ENCODE peak calls at places on chromosomes 11 and 22, in four cellular contexts. One of them, this sample, is unnamed.

GRCh38 chr11:44788536-44789227 is 61.9 kb downstream of the TSPAN18 start:
- DNase-seq in SK-N-SH: no peak
- DNase-seq in stomach: no peak
- DNase-seq in A549: no peak
- DNase-seq in this sample: no peak

GRCh38 chr11:24714601-24715000 is 217.7 kb downstream of the LUZP2 start:
- DNase-seq in A549: no peak
- DNase-seq in stomach: no peak
- DNase-seq in SK-N-SH: no peak
- DNase-seq in this sample: no peak

GRCh38 chr22:47092896-47093311 is 330.5 kb downstream of the TBC1D22A start:
- DNase-seq in stomach: no peak
- DNase-seq in SK-N-SH: no peak
- DNase-seq in A549: no peak
- DNase-seq in this sample: no peak

GRCh38 chr11:118059231-118059940 is 17.5 kb upstream of the TMPRSS4 start:
- DNase-seq in stomach: no peak
- DNase-seq in SK-N-SH: no peak
- DNase-seq in A549: no peak
- DNase-seq in this sample: peak; percentile 46

GRCh38 chr22:28394711-28395110 is 284.9 kb downstream of the TTC28 start:
- DNase-seq in A549: no peak
- DNase-seq in SK-N-SH: no peak
- DNase-seq in stomach: no peak
- DNase-seq in this sample: no peak

GRCh38 chr11:30328676-30329075 is 5.8 kb downstream of the ARL14EP start:
- DNase-seq in stomach: no peak
- DNase-seq in A549: no peak
- DNase-seq in SK-N-SH: no peak
- DNase-seq in this sample: no peak

GRCh38 chr11:75204685-75205667 is 35.6 kb upstream of the TPBGL start:
- DNase-seq in stomach: peak; percentile 94
- DNase-seq in A549: peak; percentile 75
- DNase-seq in SK-N-SH: peak; percentile 88
- DNase-seq in this sample: peak; percentile 87

GRCh38 chr11:117950999-117951961 is 22.1 kb upstream of the TMPRSS13 start:
- DNase-seq in SK-N-SH: no peak
- DNase-seq in stomach: no peak
- DNase-seq in A549: no peak
- DNase-seq in this sample: no peak

GRCh38 chr11:33970984-33971466 is 79.1 kb upstream of the LMO2 start:
- DNase-seq in SK-N-SH: peak; percentile 66
- DNase-seq in stomach: peak; percentile 30
- DNase-seq in A549: peak; percentile 66
- DNase-seq in this sample: peak; percentile 68

GRCh38 chr11:118435233-118435892 is 929 bp upstream of the KMT2A start:
- DNase-seq in SK-N-SH: peak; percentile 83
- DNase-seq in stomach: peak; percentile 53
- DNase-seq in A549: peak; percentile 37
- DNase-seq in this sample: peak; percentile 72

GRCh38 chr11:33930317-33931021 is 38.6 kb upstream of the LMO2 start:
- DNase-seq in A549: no peak
- DNase-seq in SK-N-SH: no peak
- DNase-seq in stomach: no peak
- DNase-seq in this sample: no peak

GRCh38 chr22:48881326-48881980 is 946.2 kb downstream of the BRD1 start:
- DNase-seq in A549: no peak
- DNase-seq in SK-N-SH: no peak
- DNase-seq in stomach: no peak
- DNase-seq in this sample: peak; percentile 45

GRCh38 chr11:66020618-66021357 is 5.5 kb downstream of the CATSPER1 start:
- DNase-seq in A549: peak; percentile 59
- DNase-seq in stomach: peak; percentile 41
- DNase-seq in SK-N-SH: no peak
- DNase-seq in this sample: no peak

GRCh38 chr11:102762414-102762813 is 18.0 kb downstream of the MMP10 start:
- DNase-seq in stomach: no peak
- DNase-seq in A549: no peak
- DNase-seq in SK-N-SH: no peak
- DNase-seq in this sample: no peak

GRCh38 chr22:45785458-45785857 is 113.8 kb downstream of the ATXN10 start:
- DNase-seq in stomach: no peak
- DNase-seq in SK-N-SH: no peak
- DNase-seq in A549: peak; percentile 75
- DNase-seq in this sample: no peak

GRCh38 chr22:37501610-37502341 is 15.6 kb upstream of the MFNG start:
- DNase-seq in A549: peak; percentile 95
- DNase-seq in stomach: peak; percentile 91
- DNase-seq in SK-N-SH: no peak
- DNase-seq in this sample: no peak

GRCh38 chr11:88169881-88170280 is 5.4 kb downstream of the RAB38 start:
- DNase-seq in A549: no peak
- DNase-seq in SK-N-SH: no peak
- DNase-seq in stomach: no peak
- DNase-seq in this sample: no peak

GRCh38 chr22:30610299-30610698 is 3.3 kb downstream of the TCN2 start:
- DNase-seq in SK-N-SH: no peak
- DNase-seq in A549: no peak
- DNase-seq in stomach: no peak
- DNase-seq in this sample: peak; percentile 79

GRCh38 chr11:20238712-20239111 is 78.4 kb upstream of the DBX1 start:
- DNase-seq in SK-N-SH: no peak
- DNase-seq in A549: no peak
- DNase-seq in stomach: no peak
- DNase-seq in this sample: no peak

GRCh38 chr11:2348986-2349385 is 28.1 kb upstream of the CD81 start:
- DNase-seq in SK-N-SH: no peak
- DNase-seq in stomach: no peak
- DNase-seq in A549: no peak
- DNase-seq in this sample: no peak

GRCh38 chr11:123382555-123383074 is 47.5 kb upstream of the GRAMD1B start:
- DNase-seq in stomach: no peak
- DNase-seq in A549: no peak
- DNase-seq in SK-N-SH: no peak
- DNase-seq in this sample: no peak

GRCh38 chr11:110147965-110148709 is 54.9 kb downstream of the ZC3H12C start:
- DNase-seq in stomach: no peak
- DNase-seq in SK-N-SH: no peak
- DNase-seq in A549: peak; percentile 51
- DNase-seq in this sample: no peak

GRCh38 chr11:46916669-46917108 is 1.7 kb downstream of the LRP4 start:
- DNase-seq in stomach: peak; percentile 51
- DNase-seq in A549: peak; percentile 66
- DNase-seq in SK-N-SH: peak; percentile 81
- DNase-seq in this sample: peak; percentile 88

GRCh38 chr11:115208808-115209259 is 295.4 kb downstream of the CADM1 start:
- DNase-seq in A549: no peak
- DNase-seq in stomach: no peak
- DNase-seq in SK-N-SH: no peak
- DNase-seq in this sample: no peak

GRCh38 chr11:117980716-117981115 is 5.5 kb upstream of the IL10RA start:
- DNase-seq in stomach: no peak
- DNase-seq in A549: no peak
- DNase-seq in SK-N-SH: no peak
- DNase-seq in this sample: no peak

GRCh38 chr11:27107548-27107947 is 66.9 kb downstream of the BBOX1 start:
- DNase-seq in A549: no peak
- DNase-seq in SK-N-SH: no peak
- DNase-seq in stomach: no peak
- DNase-seq in this sample: no peak

GRCh38 chr11:111975076-111975806 is 38.1 kb downstream of the DIXDC1 start:
- DNase-seq in stomach: no peak
- DNase-seq in A549: peak; percentile 4
- DNase-seq in SK-N-SH: no peak
- DNase-seq in this sample: no peak

GRCh38 chr22:23772315-23773246 is at the start of gene MMP11:
- DNase-seq in SK-N-SH: peak; percentile 95
- DNase-seq in stomach: peak; percentile 67
- DNase-seq in A549: no peak
- DNase-seq in this sample: peak; percentile 83

GRCh38 chr22:44623771-44624510 is 78.1 kb upstream of the PRR5 start:
- DNase-seq in SK-N-SH: no peak
- DNase-seq in stomach: no peak
- DNase-seq in A549: peak; percentile 46
- DNase-seq in this sample: no peak

GRCh38 chr11:112292785-112293407 is 32.2 kb upstream of the PLET1 start:
- DNase-seq in stomach: peak; percentile 44
- DNase-seq in A549: peak; percentile 16
- DNase-seq in SK-N-SH: no peak
- DNase-seq in this sample: peak; percentile 70

GRCh38 chr11:64843971-64844329 is 503 bp downstream of the CDC42BPG start:
- DNase-seq in stomach: no peak
- DNase-seq in A549: no peak
- DNase-seq in SK-N-SH: no peak
- DNase-seq in this sample: no peak

GRCh38 chr11:64842851-64843841 is 1.3 kb downstream of the CDC42BPG start:
- DNase-seq in A549: peak; percentile 59
- DNase-seq in stomach: peak; percentile 82
- DNase-seq in SK-N-SH: no peak
- DNase-seq in this sample: no peak

GRCh38 chr11:64844330-64845124 is at the start of gene CDC42BPG:
- DNase-seq in stomach: peak; percentile 92
- DNase-seq in A549: peak; percentile 68
- DNase-seq in SK-N-SH: peak; percentile 93
- DNase-seq in this sample: no peak

GRCh38 chr11:64841592-64842365 is 2.7 kb downstream of the CDC42BPG start:
- DNase-seq in SK-N-SH: no peak
- DNase-seq in stomach: no peak
- DNase-seq in A549: no peak
- DNase-seq in this sample: no peak

GRCh38 chr11:64842366-64842759 is 2.1 kb downstream of the CDC42BPG start:
- DNase-seq in stomach: no peak
- DNase-seq in A549: no peak
- DNase-seq in SK-N-SH: no peak
- DNase-seq in this sample: no peak
- H3K27ac ChIP-seq in stomach: peak overlapping the region; percentile 89
- H3K27ac ChIP-seq in A549: peak overlapping the region; percentile 78
- H3K27ac ChIP-seq in SK-N-SH: no peak overlapping the region
- H3K27ac ChIP-seq in this sample: no peak overlapping the region

GRCh38 chr11:90587896-90588295 is 365.0 kb upstream of the CHORDC1 start:
- DNase-seq in SK-N-SH: no peak
- DNase-seq in stomach: no peak
- DNase-seq in A549: no peak
- DNase-seq in this sample: no peak

GRCh38 chr11:90594658-90595057 is 371.8 kb upstream of the CHORDC1 start:
- DNase-seq in SK-N-SH: peak; percentile 5
- DNase-seq in stomach: no peak
- DNase-seq in A549: peak; percentile 6
- DNase-seq in this sample: no peak

GRCh38 chr11:90593099-90593498 is 370.2 kb upstream of the CHORDC1 start:
- DNase-seq in stomach: no peak
- DNase-seq in A549: no peak
- DNase-seq in SK-N-SH: no peak
- DNase-seq in this sample: no peak

GRCh38 chr11:90589735-90590134 is 366.9 kb upstream of the CHORDC1 start:
- DNase-seq in A549: no peak
- DNase-seq in SK-N-SH: no peak
- DNase-seq in stomach: no peak
- DNase-seq in this sample: no peak
- TF ChIP-seq EP300 in A549: no peak
- TF ChIP-seq EP300 in SK-N-SH: no peak
- TF ChIP-seq EP300 in stomach: no peak
- TF ChIP-seq EP300 in this sample: no peak

GRCh38 chr11:57496109-57496820 is 19.2 kb downstream of the SLC43A1 start:
- DNase-seq in stomach: peak; percentile 51
- DNase-seq in A549: no peak
- DNase-seq in SK-N-SH: no peak
- DNase-seq in this sample: no peak
- H3K27ac ChIP-seq in stomach: peak overlapping the region; percentile 10
- H3K27ac ChIP-seq in A549: no peak overlapping the region
- H3K27ac ChIP-seq in SK-N-SH: no peak overlapping the region
- H3K27ac ChIP-seq in this sample: no peak overlapping the region

GRCh38 chr11:64857485-64857884 is 13.0 kb upstream of the CDC42BPG start:
- DNase-seq in SK-N-SH: no peak
- DNase-seq in stomach: no peak
- DNase-seq in A549: no peak
- DNase-seq in this sample: no peak

GRCh38 chr11:64858467-64859401 is 14.3 kb upstream of the CDC42BPG start:
- DNase-seq in SK-N-SH: no peak
- DNase-seq in A549: no peak
- DNase-seq in stomach: peak; percentile 57
- DNase-seq in this sample: peak; percentile 63

GRCh38 chr11:64854534-64855502 is 10.4 kb upstream of the CDC42BPG start:
- DNase-seq in SK-N-SH: no peak
- DNase-seq in A549: peak; percentile 97
- DNase-seq in stomach: peak; percentile 82
- DNase-seq in this sample: peak; percentile 94

GRCh38 chr11:64855596-64856304 is 11.3 kb upstream of the CDC42BPG start:
- DNase-seq in A549: no peak
- DNase-seq in SK-N-SH: no peak
- DNase-seq in stomach: no peak
- DNase-seq in this sample: no peak

GRCh38 chr11:64856382-64857227 is 12.2 kb upstream of the CDC42BPG start:
- DNase-seq in SK-N-SH: no peak
- DNase-seq in stomach: peak; percentile 82
- DNase-seq in A549: peak; percentile 86
- DNase-seq in this sample: peak; percentile 91
- TF ChIP-seq EP300 in SK-N-SH: no peak
- TF ChIP-seq EP300 in stomach: no peak
- TF ChIP-seq EP300 in A549: no peak
- TF ChIP-seq EP300 in this sample: no peak

DNA sequence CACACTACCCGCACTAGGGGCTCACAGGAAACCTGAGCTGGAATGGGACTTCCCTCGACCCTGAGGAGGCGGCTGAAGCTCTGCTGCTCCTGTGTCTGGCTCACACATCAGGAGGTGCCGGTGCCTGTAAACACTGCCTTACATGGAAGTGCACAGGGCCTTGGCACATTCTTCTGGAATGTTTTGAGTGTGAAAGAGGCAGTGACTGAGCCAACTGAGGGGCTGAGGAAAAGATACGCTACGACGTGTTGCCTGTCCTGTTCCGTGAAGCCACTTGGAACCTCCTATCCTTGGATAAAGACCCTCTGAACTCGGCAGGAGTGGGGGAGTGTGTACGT is 10.5 kb downstream of the TXN2 start:
- DNase-seq in SK-N-SH: no peak
- DNase-seq in stomach: no peak
- DNase-seq in A549: no peak
- DNase-seq in this sample: peak; percentile 91
- H3K27ac ChIP-seq in SK-N-SH: no peak overlapping the region
- H3K27ac ChIP-seq in stomach: peak overlapping the region; percentile 34
- H3K27ac ChIP-seq in A549: no peak overlapping the region
- H3K27ac ChIP-seq in this sample: peak overlapping the region; percentile 98